ENCODE peak calls at places on chromosomes 2 and 18, in five cellular contexts. S, R, I, O and P are unnamed samples.

GRCh38 chr18:14920976-14921375 is 173.0 kb downstream of the ANKRD30B start:
- DNase-seq in S (no peak), R (no peak), I (no peak), O (no peak), P (no peak)

GRCh38 chr2:222943820-222944219 is 83.0 kb downstream of the ACSL3 start:
- DNase-seq in S (no peak), R (no peak), I (peak), O (no peak), P (no peak)

GRCh38 chr18:12018861-12019260 is 37.6 kb downstream of the IMPA2 start:
- DNase-seq in S (no peak), R (no peak), I (no peak), O (no peak), P (no peak)

GRCh38 chr18:58054041-58054733 is 10.2 kb downstream of the NEDD4L start:
- DNase-seq in S (no peak), R (no peak), I (peak), O (no peak), P (no peak)

GRCh38 chr18:40566510-40566844 is 1388.6 kb upstream of the PIK3C3 start:
- DNase-seq in S (no peak), R (no peak), I (no peak), O (no peak), P (no peak)

GRCh38 chr2:3039188-3040065 is 338.2 kb downstream of the EIPR1 start:
- DNase-seq in S (peak), R (peak), I (no peak), O (no peak), P (no peak)

GRCh38 chr2:223976635-223977226 is 19.5 kb downstream of the MRPL44 start:
- DNase-seq in S (no peak), R (no peak), I (peak), O (no peak), P (peak)

GRCh38 chr2:86476092-86476491 is 34.9 kb downstream of the KDM3A start:
- DNase-seq in S (no peak), R (no peak), I (peak), O (no peak), P (peak)

GRCh38 chr18:36299010-36299409 is 1.5 kb downstream of the FHOD3 start:
- DNase-seq in S (no peak), R (no peak), I (no peak), O (no peak), P (no peak)
- H3K4me3 ChIP-seq in S (no peak), R (peak), I (peak), O (peak), P (no peak)

DNA sequence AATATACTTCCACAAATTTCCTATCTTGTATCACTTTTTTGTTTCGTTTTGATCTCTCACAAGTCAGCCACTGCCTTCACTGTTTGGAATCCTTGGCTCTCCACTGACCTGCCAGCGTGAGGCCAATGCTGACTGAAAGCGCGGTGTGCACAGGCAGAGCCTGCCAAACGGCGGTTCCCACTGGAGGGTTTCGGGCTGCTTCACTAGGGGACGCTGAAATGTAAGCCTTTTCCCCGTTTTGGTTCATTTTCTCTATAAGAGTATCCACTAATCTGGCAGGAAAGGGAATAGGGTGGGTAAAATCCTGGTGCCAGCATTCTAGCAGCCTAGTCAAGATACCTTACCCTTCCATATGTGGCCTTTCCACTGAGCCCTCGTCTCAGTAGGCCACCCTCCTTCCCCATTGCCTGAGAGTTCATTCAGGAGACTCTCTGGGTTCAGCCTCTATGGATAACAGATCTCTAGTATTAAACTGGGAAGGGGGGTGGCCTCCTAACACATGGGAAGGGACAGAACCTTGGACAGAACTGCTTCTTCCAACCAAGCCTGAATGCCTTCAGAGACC is 91.5 kb downstream of the DYM start:
- DNase-seq in S (peak), R (no peak), I (no peak), O (no peak), P (no peak)
- H3K4me3 ChIP-seq in S (no peak), R (peak), I (no peak), O (peak), P (no peak)

GRCh38 chr2:120741514-120742448 is 6.1 kb downstream of the GLI2 start:
- DNase-seq in S (no peak), R (no peak), I (no peak), O (no peak), P (no peak)
- H3K4me3 ChIP-seq in S (peak), R (no peak), I (peak), O (peak), P (peak)

GRCh38 chr2:191289049-191289448 is 43.8 kb downstream of the MYO1B start:
- DNase-seq in S (no peak), R (no peak), I (no peak), O (no peak), P (no peak)
- H3K4me3 ChIP-seq in S (no peak), R (no peak), I (no peak), O (no peak), P (no peak)

GRCh38 chr2:45000921-45001628 is 8.2 kb downstream of the SIX2 start:
- DNase-seq in S (no peak), R (no peak), I (no peak), O (no peak), P (no peak)
- H3K4me3 ChIP-seq in S (peak), R (peak), I (peak), O (peak), P (peak)

GRCh38 chr2:45892236-45892701 is 240.8 kb downstream of the PRKCE start:
- DNase-seq in S (no peak), R (no peak), I (no peak), O (no peak), P (no peak)
- H3K4me3 ChIP-seq in S (no peak), R (no peak), I (peak), O (no peak), P (no peak)